ENCODE peak calls at places on chromosomes 11 and 22, in six cellular contexts. X is GM23338, U is neural progenitor cell, M is hepatocyte, R is GM23248, Z is MM.1S. S is an unnamed sample.

GRCh38 chr11:72229336-72229924 is 4.9 kb downstream of the INPPL1 start:
- DNase-seq in X (no peak), U (no peak), M (peak; percentile 1), R (no peak), Z (no peak), S (no peak)

GRCh38 chr11:67400251-67400941 is 1.3 kb downstream of the PPP1CA start:
- DNase-seq in X (no peak), U (no peak), M (no peak), R (peak; percentile 52), Z (no peak), S (no peak)

GRCh38 chr22:19745155-19746133 is 15.1 kb upstream of the TBX1 start:
- DNase-seq in X (peak; percentile 42), U (no peak), M (no peak), R (no peak), Z (no peak), S (no peak)

GRCh38 chr22:29912141-29912540 is 29.2 kb downstream of the MTMR3 start:
- DNase-seq in X (no peak), U (no peak), M (no peak), R (no peak), Z (no peak), S (no peak)

GRCh38 chr11:124086447-124086846 is 28.8 kb upstream of the VWA5A start:
- DNase-seq in X (peak; percentile 39), U (peak; percentile 74), M (peak; percentile 18), R (no peak), Z (no peak), S (no peak)

GRCh38 chr11:47412152-47412746 is 3.9 kb downstream of the SLC39A13 start:
- DNase-seq in X (peak; percentile 85), U (peak; percentile 80), M (peak; percentile 63), R (peak; percentile 75), Z (peak; percentile 50), S (peak; percentile 21)

GRCh38 chr11:128331317-128331716 is 256.0 kb downstream of the ETS1 start:
- DNase-seq in X (no peak), U (no peak), M (no peak), R (no peak), Z (no peak), S (no peak)

GRCh38 chr22:20795014-20795413 is 21.1 kb downstream of the SERPIND1 start:
- DNase-seq in X (no peak), U (no peak), M (no peak), R (no peak), Z (no peak), S (no peak)

GRCh38 chr11:104033561-104033960 is 2.9 kb upstream of the DDI1 start:
- DNase-seq in X (no peak), U (no peak), M (peak; percentile 15), R (no peak), Z (no peak), S (no peak)

GRCh38 chr11:28058333-28058732 is 49.6 kb downstream of the KIF18A start:
- DNase-seq in X (peak; percentile 1), U (peak; percentile 1), M (no peak), R (peak; percentile 6), Z (no peak), S (no peak)

GRCh38 chr11:64123102-64123434 is 42.8 kb downstream of the MACROD1 start:
- DNase-seq in X (no peak), U (no peak), M (no peak), R (no peak), Z (no peak), S (no peak)

GRCh38 chr11:117629891-117630538 is 167.0 kb downstream of the DSCAML1 start:
- DNase-seq in X (no peak), U (no peak), M (no peak), R (no peak), Z (no peak), S (no peak)

GRCh38 chr11:48018561-48019229 is 38.3 kb downstream of the PTPRJ start:
- DNase-seq in X (peak; percentile 70), U (peak; percentile 85), M (peak; percentile 63), R (no peak), Z (no peak), S (no peak)

GRCh38 chr22:32048069-32048468 is 5.0 kb downstream of the SLC5A1 start:
- DNase-seq in X (no peak), U (no peak), M (no peak), R (no peak), Z (no peak), S (no peak)

GRCh38 chr11:128521697-128522062 is 65.7 kb downstream of the ETS1 start:
- DNase-seq in X (no peak), U (peak; percentile 36), M (no peak), R (peak; percentile 43), Z (peak; percentile 23), S (no peak)

GRCh38 chr11:46381046-46381835 is at the start of gene MDK:
- DNase-seq in X (peak; percentile 85), U (peak; percentile 91), M (peak; percentile 85), R (peak; percentile 61), Z (no peak), S (no peak)

GRCh38 chr11:129388824-129389223 is 13.2 kb downstream of the BARX2 start:
- DNase-seq in X (no peak), U (no peak), M (no peak), R (no peak), Z (no peak), S (no peak)

GRCh38 chr11:117908261-117908895 is 20.8 kb downstream of the TMPRSS13 start:
- DNase-seq in X (no peak), U (no peak), M (no peak), R (no peak), Z (no peak), S (no peak)

GRCh38 chr11:46625406-46625805 is 8.1 kb downstream of the ATG13 start:
- DNase-seq in X (peak; percentile 24), U (no peak), M (peak; percentile 8), R (no peak), Z (no peak), S (no peak)

GRCh38 chr22:37050913-37051628 is 471 bp upstream of the KCTD17 start:
- DNase-seq in X (no peak), U (no peak), M (no peak), R (no peak), Z (no peak), S (no peak)

GRCh38 chr22:40281717-40282116 is 64.6 kb upstream of the ADSL start:
- DNase-seq in X (no peak), U (no peak), M (no peak), R (no peak), Z (no peak), S (no peak)

GRCh38 chr22:40603088-40603605 is 33.4 kb downstream of the MRTFA start:
- DNase-seq in X (no peak), U (no peak), M (peak; percentile 11), R (peak; percentile 85), Z (no peak), S (no peak)

GRCh38 chr11:61959026-61959608 is 8.3 kb downstream of the FTH1 start:
- DNase-seq in X (peak; percentile 20), U (no peak), M (no peak), R (no peak), Z (no peak), S (no peak)

GRCh38 chr11:2259897-2260451 is 10.4 kb downstream of the ASCL2 start:
- DNase-seq in X (no peak), U (no peak), M (no peak), R (no peak), Z (no peak), S (no peak)

GRCh38 chr11:70716986-70717775 is 318.9 kb downstream of the CTTN start:
- DNase-seq in X (no peak), U (no peak), M (no peak), R (no peak), Z (no peak), S (no peak)

GRCh38 chr11:124950606-124951330 is 3.2 kb upstream of the CCDC15 start:
- DNase-seq in X (no peak), U (no peak), M (no peak), R (no peak), Z (no peak), S (no peak)

GRCh38 chr22:49322231-49322630 is 505.4 kb downstream of the BRD1 start:
- DNase-seq in X (no peak), U (no peak), M (no peak), R (no peak), Z (no peak), S (no peak)

GRCh38 chr22:38481162-38481870 is 13.4 kb downstream of the KDELR3 start:
- DNase-seq in X (no peak), U (no peak), M (no peak), R (no peak), Z (no peak), S (no peak)

GRCh38 chr11:130512662-130513061 is 64.2 kb downstream of the ADAMTS15 start:
- DNase-seq in X (no peak), U (no peak), M (no peak), R (no peak), Z (no peak), S (no peak)

GRCh38 chr11:130511765-130512164 is 63.3 kb downstream of the ADAMTS15 start:
- DNase-seq in X (no peak), U (no peak), M (no peak), R (peak; percentile 65), Z (no peak), S (no peak)

GRCh38 chr11:130514316-130514715 is 65.9 kb downstream of the ADAMTS15 start:
- DNase-seq in X (no peak), U (no peak), M (no peak), R (peak; percentile 56), Z (no peak), S (no peak)

GRCh38 chr11:130514851-130515250 is 66.4 kb downstream of the ADAMTS15 start:
- DNase-seq in X (no peak), U (no peak), M (no peak), R (no peak), Z (no peak), S (no peak)

GRCh38 chr11:130513132-130513531 is 64.7 kb downstream of the ADAMTS15 start:
- DNase-seq in X (no peak), U (no peak), M (no peak), R (peak; percentile 73), Z (no peak), S (no peak)
- TF ChIP-seq EZH2phosphoT487 in X (no peak), U (no peak), M (no peak), R (no peak), Z (no peak), S (no peak)

GRCh38 chr11:3732671-3733070 is 61.5 kb upstream of the CHRNA10 start:
- DNase-seq in X (no peak), U (no peak), M (no peak), R (peak; percentile 20), Z (no peak), S (no peak)
- TF ChIP-seq EZH2phosphoT487 in X (no peak), U (no peak), M (no peak), R (no peak), Z (no peak), S (no peak)

DNA sequence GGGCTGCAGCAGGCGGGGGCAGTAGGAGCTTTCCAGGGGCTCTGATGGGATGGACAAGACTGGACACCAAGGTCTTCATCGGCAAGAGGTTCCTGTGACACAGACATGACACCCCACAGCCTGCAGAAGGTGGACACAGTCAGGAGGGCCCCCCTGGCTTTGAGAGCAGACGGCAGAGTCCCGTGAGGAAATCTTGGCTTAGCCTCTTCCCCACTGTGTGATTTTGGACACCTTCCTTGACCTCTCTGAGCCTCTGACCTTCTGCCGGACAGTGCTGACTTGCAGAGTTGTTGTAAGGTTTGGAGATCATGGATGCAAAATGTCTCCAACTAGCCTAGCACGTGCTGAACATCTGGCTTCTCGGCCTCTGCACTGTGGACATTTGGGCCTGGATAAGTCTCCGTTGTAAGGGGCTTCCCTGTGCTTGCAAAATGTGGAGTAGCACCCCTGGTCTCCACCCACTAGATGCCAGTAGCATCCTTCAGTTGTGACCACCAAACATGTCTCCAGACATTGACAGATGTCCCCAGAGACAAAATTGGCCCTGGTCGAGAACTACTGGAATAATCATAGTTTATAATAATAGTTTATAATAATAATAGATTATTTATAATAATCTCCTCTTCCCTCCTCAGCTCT is 54.6 kb downstream of the MCM5 start:
- DNase-seq in X (no peak), U (peak; percentile 36), M (no peak), R (no peak), Z (no peak), S (no peak)
- TF ChIP-seq EZH2phosphoT487 in X (no peak), U (no peak), M (no peak), R (no peak), Z (no peak), S (no peak)

GRCh38 chr22:23216331-23217170 is 36.2 kb downstream of the BCR start:
- DNase-seq in X (no peak), U (no peak), M (no peak), R (no peak), Z (no peak), S (no peak)
- TF ChIP-seq EZH2phosphoT487 in X (no peak), U (no peak), M (no peak), R (no peak), Z (no peak), S (no peak)